ENCODE peak calls at places on chromosomes 2 and 18, in eight cellular contexts. J, T, P, N, R, V, S and X are unnamed samples.

GRCh38 chr2:48265169-48266013 is 264.6 kb upstream of the STON1 start:
- DNase-seq in R (no peak), S (no peak), P (no peak), N (no peak), T (no peak), V (no peak), J (no peak), X (no peak)

GRCh38 chr2:163990088-163990487 is 254.3 kb upstream of the FIGN start:
- DNase-seq in T (no peak), R (no peak), V (no peak), J (no peak), S (no peak), N (no peak), P (no peak), X (no peak)

GRCh38 chr2:41020318-41020717 is 568.4 kb upstream of the SLC8A1 start:
- DNase-seq in N (no peak), R (no peak), J (no peak), T (no peak), S (no peak), V (no peak), P (no peak), X (no peak)

GRCh38 chr2:55133467-55134315 is 83.4 kb upstream of the RTN4 start:
- DNase-seq in P (no peak), T (peak; percentile 90), S (peak; percentile 89), R (peak; percentile 9), N (peak; percentile 11), V (peak; percentile 98), J (peak; percentile 53), X (no peak)

GRCh38 chr2:9400268-9401058 is 22.9 kb downstream of the ITGB1BP1 start:
- DNase-seq in T (no peak), P (no peak), J (no peak), N (no peak), R (no peak), S (no peak), V (no peak), X (no peak)

GRCh38 chr2:234191819-234192407 is 141.4 kb downstream of the SPP2 start:
- DNase-seq in T (peak; percentile 15), S (peak; percentile 32), J (no peak), R (no peak), P (no peak), N (no peak), V (peak; percentile 42), X (no peak)

GRCh38 chr18:21851327-21851961 is 110.9 kb downstream of the MIB1 start:
- DNase-seq in J (no peak), V (peak; percentile 59), N (no peak), R (no peak), P (peak; percentile 12), T (peak; percentile 21), S (peak; percentile 16), X (peak; percentile 26)

GRCh38 chr2:69549421-69549820 is 94.1 kb downstream of the AAK1 start:
- DNase-seq in S (peak; percentile 54), V (peak; percentile 64), J (no peak), R (no peak), N (no peak), P (no peak), T (no peak), X (no peak)

GRCh38 chr2:17558053-17558452 is 17.6 kb downstream of the VSNL1 start:
- DNase-seq in J (no peak), V (peak; percentile 10), T (no peak), P (no peak), R (no peak), N (no peak), S (no peak), X (no peak)

GRCh38 chr2:10370895-10371294 is 68.2 kb downstream of the HPCAL1 start:
- DNase-seq in T (no peak), V (no peak), N (no peak), R (no peak), P (no peak), S (no peak), J (no peak), X (no peak)

GRCh38 chr2:121664713-121665112 is 15.5 kb upstream of the CLASP1 start:
- DNase-seq in S (no peak), J (no peak), T (no peak), P (no peak), N (no peak), R (no peak), V (no peak), X (no peak)

GRCh38 chr2:29108225-29108624 is 7.0 kb upstream of the CLIP4 start:
- DNase-seq in V (peak; percentile 96), J (no peak), S (peak; percentile 91), N (peak; percentile 14), P (no peak), R (no peak), T (peak; percentile 81), X (no peak)

GRCh38 chr2:120684225-120684624 is 51.4 kb upstream of the GLI2 start:
- DNase-seq in J (no peak), P (no peak), N (no peak), S (no peak), R (no peak), V (no peak), T (no peak), X (no peak)

GRCh38 chr2:47346107-47346506 is 56.8 kb upstream of the MSH2 start:
- DNase-seq in R (no peak), V (no peak), S (no peak), N (no peak), J (no peak), T (no peak), P (no peak), X (no peak)

GRCh38 chr18:58313491-58314032 is 269.5 kb downstream of the NEDD4L start:
- DNase-seq in N (peak; percentile 94), V (no peak), S (no peak), T (no peak), R (no peak), J (no peak), P (no peak), X (peak; percentile 33)

GRCh38 chr2:18516112-18516511 is 44.3 kb downstream of the RDH14 start:
- DNase-seq in T (no peak), J (no peak), V (peak; percentile 91), S (peak; percentile 84), R (no peak), N (no peak), P (no peak), X (no peak)

GRCh38 chr2:106192752-106193490 is 1.2 kb downstream of the UXS1 start:
- DNase-seq in R (peak; percentile 42), S (peak; percentile 80), J (peak; percentile 16), N (peak; percentile 51), V (peak; percentile 98), T (peak; percentile 39), P (peak; percentile 53), X (no peak)

GRCh38 chr2:229375241-229375640 is 104.2 kb upstream of the PID1 start:
- DNase-seq in T (no peak), V (peak; percentile 43), S (peak; percentile 59), R (no peak), N (no peak), P (no peak), J (no peak), X (no peak)

GRCh38 chr2:226963528-226963927 is 127.7 kb downstream of the RHBDD1 start:
- DNase-seq in N (no peak), P (no peak), J (no peak), T (no peak), R (no peak), S (peak; percentile 84), V (peak; percentile 61), X (no peak)

GRCh38 chr2:236117861-236118269 is 50.3 kb downstream of the GBX2 start:
- DNase-seq in P (peak; percentile 63), V (no peak), S (no peak), R (no peak), T (no peak), N (no peak), J (no peak), X (no peak)

GRCh38 chr2:38375711-38376345 is 1.2 kb downstream of the ATL2 start:
- DNase-seq in S (no peak), N (peak; percentile 65), P (no peak), V (peak; percentile 28), R (peak; percentile 55), T (no peak), J (no peak), X (no peak)

GRCh38 chr18:76553715-76554603 is 58.9 kb upstream of the ZNF516 start:
- DNase-seq in T (no peak), N (no peak), R (no peak), J (no peak), V (peak; percentile 66), S (no peak), P (peak; percentile 57), X (no peak)

GRCh38 chr18:67302043-67302442 is 214.5 kb downstream of the DSEL start:
- DNase-seq in N (no peak), R (no peak), S (peak; percentile 56), T (no peak), J (no peak), P (no peak), V (peak; percentile 62), X (no peak)

GRCh38 chr2:221006084-221006483 is 566.0 kb downstream of the EPHA4 start:
- DNase-seq in V (no peak), J (no peak), P (no peak), T (no peak), R (no peak), S (no peak), N (no peak), X (no peak)

GRCh38 chr18:13522861-13523660 is 203.3 kb downstream of the FAM210A start:
- DNase-seq in N (no peak), S (no peak), V (no peak), P (no peak), T (no peak), J (no peak), R (no peak), X (no peak)

GRCh38 chr2:47519604-47520301 is 116.8 kb downstream of the MSH2 start:
- DNase-seq in P (no peak), V (no peak), J (no peak), S (no peak), T (no peak), N (no peak), R (no peak), X (no peak)

GRCh38 chr2:38945931-38946330 is 56.3 kb downstream of the ARHGEF33 start:
- DNase-seq in T (no peak), N (no peak), P (no peak), V (no peak), J (no peak), R (no peak), S (no peak), X (no peak)

GRCh38 chr18:63575680-63576079 is 11.5 kb upstream of the SERPINB13 start:
- DNase-seq in N (no peak), V (no peak), T (no peak), P (no peak), J (no peak), R (no peak), S (no peak), X (no peak)

GRCh38 chr2:199485732-199486335 is 28.1 kb upstream of the SATB2 start:
- DNase-seq in P (no peak), T (peak; percentile 72), R (no peak), V (peak; percentile 68), S (peak; percentile 55), N (peak; percentile 75), J (no peak), X (no peak)

GRCh38 chr2:236038096-236038495 is 130.1 kb downstream of the GBX2 start:
- DNase-seq in V (no peak), T (no peak), S (no peak), R (no peak), N (no peak), J (no peak), P (no peak), X (no peak)

GRCh38 chr2:67576991-67577390 is 179.9 kb downstream of the ETAA1 start:
- DNase-seq in J (no peak), N (no peak), T (no peak), P (no peak), R (no peak), S (no peak), V (no peak), X (no peak)

GRCh38 chr2:69563021-69563420 is 80.5 kb downstream of the AAK1 start:
- DNase-seq in R (no peak), N (no peak), S (no peak), V (no peak), P (no peak), T (no peak), J (no peak), X (no peak)

GRCh38 chr2:15729709-15730544 is 138.3 kb downstream of the DDX1 start:
- DNase-seq in J (no peak), S (no peak), R (no peak), N (no peak), P (no peak), T (no peak), V (peak; percentile 58), X (no peak)

GRCh38 chr2:84686783-84687442 is 170.6 kb downstream of the DNAH6 start:
- DNase-seq in P (no peak), T (no peak), V (no peak), S (no peak), R (no peak), N (peak; percentile 8), J (no peak), X (no peak)